ENCODE peak calls at places on chromosomes 12 and 14, in four cellular contexts. R is neural progenitor cell, H is cardiac fibroblast, F is stomach. Z is an unnamed sample.

GRCh38 chr14:102930753-102931579 is 8.5 kb downstream of the AMN start:
- DNase-seq in R (peak), H (peak), F (peak), Z (peak)

GRCh38 chr14:75084513-75084912 is 15.1 kb downstream of the ZC2HC1C start:
- DNase-seq in R (no peak), F (no peak), H (no peak), Z (no peak)

GRCh38 chr14:73833024-73833423 is 18.6 kb upstream of the PTGR2 start:
- DNase-seq in H (no peak), R (no peak), F (no peak), Z (no peak)

GRCh38 chr14:105123266-105123665 is 45.3 kb downstream of the JAG2 start:
- DNase-seq in R (no peak), H (no peak), F (no peak), Z (no peak)

GRCh38 chr12:131275824-131276223 is 322.1 kb downstream of the ADGRD1 start:
- DNase-seq in R (no peak), F (no peak), H (no peak), Z (no peak)

GRCh38 chr14:101253948-101254347 is 307.3 kb upstream of the DIO3 start:
- DNase-seq in R (no peak), F (no peak), H (no peak), Z (no peak)

GRCh38 chr12:32843528-32844095 is 53.0 kb downstream of the PKP2 start:
- DNase-seq in F (no peak), R (peak), H (peak), Z (no peak)

GRCh38 chr14:91901449-91902250 is 34.3 kb upstream of the TC2N start:
- DNase-seq in R (no peak), H (no peak), F (peak), Z (no peak)

GRCh38 chr12:111404362-111405148 is 1.2 kb upstream of the SH2B3 start:
- DNase-seq in R (peak), H (no peak), F (no peak), Z (no peak)

GRCh38 chr12:53187145-53187899 is 6.6 kb upstream of the CSAD start:
- DNase-seq in F (no peak), R (no peak), H (no peak), Z (no peak)

GRCh38 chr12:46483572-46484395 is 111.2 kb upstream of the SLC38A2 start:
- DNase-seq in F (no peak), H (peak), R (no peak), Z (peak)

GRCh38 chr12:79512068-79512467 is 178.7 kb downstream of the PAWR start:
- DNase-seq in F (no peak), H (no peak), R (peak), Z (no peak)

GRCh38 chr14:104930526-104931322 is 6.0 kb downstream of the PLD4 start:
- DNase-seq in R (no peak), F (no peak), H (no peak), Z (no peak)

GRCh38 chr12:45285717-45286116 is 69.8 kb downstream of the ANO6 start:
- DNase-seq in F (no peak), R (no peak), H (no peak), Z (no peak)

GRCh38 chr14:78455896-78456435 is 285.8 kb downstream of the NRXN3 start:
- DNase-seq in R (no peak), H (no peak), F (no peak), Z (no peak)

GRCh38 chr12:108187831-108188230 is 58.7 kb downstream of the WSCD2 start:
- DNase-seq in H (no peak), F (no peak), R (no peak), Z (no peak)

GRCh38 chr12:119005832-119006360 is 24.6 kb downstream of the SRRM4 start:
- DNase-seq in H (no peak), F (no peak), R (no peak), Z (no peak)

GRCh38 chr12:29960113-29960512 is 176.4 kb upstream of the TMTC1 start:
- DNase-seq in F (no peak), R (no peak), H (no peak), Z (no peak)

GRCh38 chr12:22477166-22477893 is 67.0 kb downstream of the C2CD5 start:
- DNase-seq in R (no peak), H (peak), F (no peak), Z (peak)

GRCh38 chr12:119288559-119288958 is 46.0 kb upstream of the CCDC60 start:
- DNase-seq in R (peak), F (no peak), H (no peak), Z (no peak)

GRCh38 chr12:55681142-55682077 is 26.3 kb downstream of the ITGA7 start:
- DNase-seq in H (peak), R (peak), F (peak), Z (peak)

GRCh38 chr12:97301576-97301975 is 161.0 kb upstream of the RMST start:
- DNase-seq in R (no peak), F (no peak), H (no peak), Z (no peak)

GRCh38 chr12:44573723-44574122 is 302.4 kb downstream of the NELL2 start:
- DNase-seq in H (no peak), F (no peak), R (no peak), Z (no peak)

GRCh38 chr12:27424631-27425230 is 21.8 kb upstream of the SMCO2 start:
- DNase-seq in H (peak), F (no peak), R (peak), Z (peak)

GRCh38 chr14:81137316-81137715 is 83.4 kb downstream of the GTF2A1 start:
- DNase-seq in H (peak), F (no peak), R (no peak), Z (peak)

GRCh38 chr12:51975196-51975595 is 23.7 kb downstream of the ACVR1B start:
- DNase-seq in R (no peak), F (no peak), H (no peak), Z (no peak)

GRCh38 chr12:51977320-51977753 is 25.8 kb downstream of the ACVR1B start:
- DNase-seq in R (no peak), F (no peak), H (peak), Z (peak)

GRCh38 chr12:51974646-51975045 is 23.1 kb downstream of the ACVR1B start:
- DNase-seq in R (no peak), F (no peak), H (no peak), Z (no peak)

GRCh38 chr12:51973560-51973959 is 22.1 kb downstream of the ACVR1B start:
- DNase-seq in R (no peak), F (no peak), H (peak), Z (peak)

GRCh38 chr12:51976376-51977160 is 25.1 kb downstream of the ACVR1B start:
- DNase-seq in H (peak), F (no peak), R (no peak), Z (peak)
- TF ChIP-seq CTCF in H (no peak), F (no peak), R (no peak), Z (no peak)

DNA sequence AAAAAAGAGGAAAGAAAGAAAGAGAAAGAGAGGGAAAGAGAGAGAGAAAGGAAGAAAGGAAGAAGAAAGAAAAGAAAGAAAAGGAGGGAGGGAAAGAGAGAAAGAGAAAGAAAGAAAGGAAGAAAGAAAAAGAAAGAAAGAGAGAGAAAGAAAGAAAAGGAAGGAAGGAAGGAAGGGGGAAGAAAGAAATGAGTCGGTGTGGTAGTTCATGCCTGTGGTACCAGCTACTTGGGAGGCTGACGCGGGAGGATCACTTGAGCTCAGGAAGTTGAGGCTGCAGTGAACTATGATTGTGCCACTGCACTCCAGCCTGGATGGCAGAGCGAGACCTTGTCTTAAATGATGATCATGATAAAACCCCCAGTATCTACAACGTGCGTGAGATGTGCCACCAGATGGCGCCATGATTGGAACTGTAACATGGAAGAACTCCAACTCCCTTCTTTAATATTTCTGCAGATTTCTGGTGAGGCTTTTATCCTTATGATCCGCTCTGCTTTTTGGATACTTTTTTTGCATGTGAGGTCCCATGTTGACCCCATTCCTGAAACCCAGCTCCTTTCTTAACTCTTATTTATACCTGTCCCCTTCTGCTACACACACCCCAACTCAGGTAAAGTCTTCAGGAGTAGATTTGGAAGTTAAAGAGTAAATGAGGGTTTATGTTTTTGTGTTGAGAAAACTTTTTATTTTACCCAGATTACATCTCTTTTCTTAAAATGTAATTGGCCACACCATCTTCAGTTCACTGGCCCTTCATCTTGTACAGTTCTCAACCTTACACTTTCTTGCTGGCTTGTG is 25.6 kb downstream of the RNASE10 start:
- DNase-seq in H (peak), F (peak), R (peak), Z (peak)
- H3K4me3 ChIP-seq in H (no peak), F (no peak), R (no peak), Z (no peak)

GRCh38 chr14:94412671-94413638 is 24.6 kb upstream of the SERPINA1 start:
- DNase-seq in R (no peak), F (peak), H (peak), Z (no peak)
- TF ChIP-seq CTCF in R (peak), F (peak), H (peak), Z (peak)

GRCh38 chr14:22509751-22510300 is 79.2 kb downstream of the DAD1 start:
- DNase-seq in F (no peak), R (peak), H (no peak), Z (no peak)
- H3K4me3 ChIP-seq in F (no peak), R (no peak), H (no peak), Z (no peak)